ENCODE peak calls at places on chromosomes 11 and 22, in eight cellular contexts. One of them, this sample, is unnamed.

GRCh38 chr22:38766076-38766777 is 10.4 kb upstream of the SUN2 start:
- DNase-seq in heart left ventricle: no peak
- DNase-seq in transverse colon: peak
- DNase-seq in IMR-90: peak
- DNase-seq in RWPE1: peak
- DNase-seq in activated B cell treated with CpG ODN at 0.5 μM for 24 hours: peak
- DNase-seq in neural crest cell: peak
- DNase-seq in fibroblast of lung: peak
- DNase-seq in this sample: peak

GRCh38 chr11:92658733-92659132 is 310.7 kb upstream of the MTNR1B start:
- DNase-seq in heart left ventricle: no peak
- DNase-seq in transverse colon: no peak
- DNase-seq in IMR-90: no peak
- DNase-seq in RWPE1: no peak
- DNase-seq in activated B cell treated with CpG ODN at 0.5 μM for 24 hours: no peak
- DNase-seq in neural crest cell: no peak
- DNase-seq in fibroblast of lung: no peak
- DNase-seq in this sample: no peak

GRCh38 chr11:36454991-36455611 is 55.0 kb downstream of the TRAF6 start:
- DNase-seq in heart left ventricle: peak
- DNase-seq in transverse colon: no peak
- DNase-seq in IMR-90: no peak
- DNase-seq in RWPE1: no peak
- DNase-seq in activated B cell treated with CpG ODN at 0.5 μM for 24 hours: no peak
- DNase-seq in neural crest cell: peak
- DNase-seq in fibroblast of lung: no peak
- DNase-seq in this sample: no peak

GRCh38 chr11:110928373-110928772 is 216.1 kb upstream of the ARHGAP20 start:
- DNase-seq in heart left ventricle: no peak
- DNase-seq in transverse colon: no peak
- DNase-seq in IMR-90: no peak
- DNase-seq in RWPE1: no peak
- DNase-seq in activated B cell treated with CpG ODN at 0.5 μM for 24 hours: no peak
- DNase-seq in neural crest cell: no peak
- DNase-seq in fibroblast of lung: no peak
- DNase-seq in this sample: peak

GRCh38 chr11:8967159-8967558 is 2.9 kb upstream of the TMEM9B start:
- DNase-seq in heart left ventricle: no peak
- DNase-seq in transverse colon: no peak
- DNase-seq in IMR-90: no peak
- DNase-seq in RWPE1: no peak
- DNase-seq in activated B cell treated with CpG ODN at 0.5 μM for 24 hours: no peak
- DNase-seq in neural crest cell: no peak
- DNase-seq in fibroblast of lung: no peak
- DNase-seq in this sample: no peak

GRCh38 chr11:45333506-45333971 is 47.4 kb upstream of the SYT13 start:
- DNase-seq in heart left ventricle: peak
- DNase-seq in transverse colon: peak
- DNase-seq in IMR-90: peak
- DNase-seq in RWPE1: peak
- DNase-seq in activated B cell treated with CpG ODN at 0.5 μM for 24 hours: no peak
- DNase-seq in neural crest cell: no peak
- DNase-seq in fibroblast of lung: peak
- DNase-seq in this sample: no peak

GRCh38 chr11:67280341-67280790 is 8.7 kb upstream of the ANKRD13D start:
- DNase-seq in heart left ventricle: peak
- DNase-seq in transverse colon: peak
- DNase-seq in IMR-90: no peak
- DNase-seq in RWPE1: no peak
- DNase-seq in activated B cell treated with CpG ODN at 0.5 μM for 24 hours: no peak
- DNase-seq in neural crest cell: no peak
- DNase-seq in fibroblast of lung: no peak
- DNase-seq in this sample: no peak

GRCh38 chr11:57482782-57483569 is 22.6 kb downstream of the RTN4RL2 start:
- DNase-seq in heart left ventricle: no peak
- DNase-seq in transverse colon: peak
- DNase-seq in IMR-90: peak
- DNase-seq in RWPE1: peak
- DNase-seq in activated B cell treated with CpG ODN at 0.5 μM for 24 hours: peak
- DNase-seq in neural crest cell: peak
- DNase-seq in fibroblast of lung: no peak
- DNase-seq in this sample: peak

GRCh38 chr11:20310137-20310536 is 53.4 kb upstream of the HTATIP2 start:
- DNase-seq in heart left ventricle: no peak
- DNase-seq in transverse colon: no peak
- DNase-seq in IMR-90: no peak
- DNase-seq in RWPE1: no peak
- DNase-seq in activated B cell treated with CpG ODN at 0.5 μM for 24 hours: no peak
- DNase-seq in neural crest cell: no peak
- DNase-seq in fibroblast of lung: no peak
- DNase-seq in this sample: no peak

GRCh38 chr11:60880635-60881282 is 13.4 kb downstream of the ZP1 start:
- DNase-seq in heart left ventricle: peak
- DNase-seq in transverse colon: no peak
- DNase-seq in IMR-90: no peak
- DNase-seq in RWPE1: no peak
- DNase-seq in activated B cell treated with CpG ODN at 0.5 μM for 24 hours: no peak
- DNase-seq in neural crest cell: no peak
- DNase-seq in fibroblast of lung: no peak
- DNase-seq in this sample: no peak

GRCh38 chr11:18188796-18189195 is 16.2 kb downstream of the MRGPRX4 start:
- DNase-seq in heart left ventricle: no peak
- DNase-seq in transverse colon: no peak
- DNase-seq in IMR-90: no peak
- DNase-seq in RWPE1: no peak
- DNase-seq in activated B cell treated with CpG ODN at 0.5 μM for 24 hours: no peak
- DNase-seq in neural crest cell: no peak
- DNase-seq in fibroblast of lung: no peak
- DNase-seq in this sample: no peak

GRCh38 chr11:75639752-75640151 is 29.1 kb downstream of the MAP6 start:
- DNase-seq in heart left ventricle: peak
- DNase-seq in transverse colon: peak
- DNase-seq in IMR-90: peak
- DNase-seq in RWPE1: no peak
- DNase-seq in activated B cell treated with CpG ODN at 0.5 μM for 24 hours: peak
- DNase-seq in neural crest cell: peak
- DNase-seq in fibroblast of lung: peak
- DNase-seq in this sample: no peak

GRCh38 chr11:76609736-76610370 is 60.7 kb downstream of the LRRC32 start:
- DNase-seq in heart left ventricle: no peak
- DNase-seq in transverse colon: no peak
- DNase-seq in IMR-90: no peak
- DNase-seq in RWPE1: no peak
- DNase-seq in activated B cell treated with CpG ODN at 0.5 μM for 24 hours: no peak
- DNase-seq in neural crest cell: no peak
- DNase-seq in fibroblast of lung: no peak
- DNase-seq in this sample: no peak

GRCh38 chr22:49040754-49041467 is 786.8 kb downstream of the BRD1 start:
- DNase-seq in heart left ventricle: no peak
- DNase-seq in transverse colon: no peak
- DNase-seq in IMR-90: no peak
- DNase-seq in RWPE1: no peak
- DNase-seq in activated B cell treated with CpG ODN at 0.5 μM for 24 hours: no peak
- DNase-seq in neural crest cell: no peak
- DNase-seq in fibroblast of lung: no peak
- DNase-seq in this sample: no peak

GRCh38 chr22:36277482-36278291 is 24.8 kb downstream of the APOL1 start:
- DNase-seq in heart left ventricle: peak
- DNase-seq in transverse colon: peak
- DNase-seq in IMR-90: peak
- DNase-seq in RWPE1: peak
- DNase-seq in activated B cell treated with CpG ODN at 0.5 μM for 24 hours: peak
- DNase-seq in neural crest cell: peak
- DNase-seq in fibroblast of lung: peak
- DNase-seq in this sample: no peak

GRCh38 chr22:29647954-29648737 is 44.7 kb downstream of the NF2 start:
- DNase-seq in heart left ventricle: no peak
- DNase-seq in transverse colon: no peak
- DNase-seq in IMR-90: no peak
- DNase-seq in RWPE1: no peak
- DNase-seq in activated B cell treated with CpG ODN at 0.5 μM for 24 hours: no peak
- DNase-seq in neural crest cell: no peak
- DNase-seq in fibroblast of lung: no peak
- DNase-seq in this sample: no peak

GRCh38 chr22:23212061-23213030 is 32.0 kb downstream of the BCR start:
- DNase-seq in heart left ventricle: no peak
- DNase-seq in transverse colon: no peak
- DNase-seq in IMR-90: no peak
- DNase-seq in RWPE1: no peak
- DNase-seq in activated B cell treated with CpG ODN at 0.5 μM for 24 hours: no peak
- DNase-seq in neural crest cell: no peak
- DNase-seq in fibroblast of lung: no peak
- DNase-seq in this sample: no peak

GRCh38 chr11:19559746-19560145 is 152.9 kb upstream of the NAV2 start:
- DNase-seq in heart left ventricle: no peak
- DNase-seq in transverse colon: no peak
- DNase-seq in IMR-90: no peak
- DNase-seq in RWPE1: no peak
- DNase-seq in activated B cell treated with CpG ODN at 0.5 μM for 24 hours: no peak
- DNase-seq in neural crest cell: no peak
- DNase-seq in fibroblast of lung: no peak
- DNase-seq in this sample: no peak

GRCh38 chr22:20063271-20064139 is 16.5 kb upstream of the DGCR8 start:
- DNase-seq in heart left ventricle: no peak
- DNase-seq in transverse colon: no peak
- DNase-seq in IMR-90: no peak
- DNase-seq in RWPE1: no peak
- DNase-seq in activated B cell treated with CpG ODN at 0.5 μM for 24 hours: no peak
- DNase-seq in neural crest cell: no peak
- DNase-seq in fibroblast of lung: no peak
- DNase-seq in this sample: no peak

GRCh38 chr11:119101759-119102423 is at the start of gene DPAGT1:
- DNase-seq in heart left ventricle: peak
- DNase-seq in transverse colon: peak
- DNase-seq in IMR-90: peak
- DNase-seq in RWPE1: peak
- DNase-seq in activated B cell treated with CpG ODN at 0.5 μM for 24 hours: peak
- DNase-seq in neural crest cell: peak
- DNase-seq in fibroblast of lung: peak
- DNase-seq in this sample: no peak

GRCh38 chr11:119101367-119101758 is 290 bp downstream of the DPAGT1 start:
- DNase-seq in heart left ventricle: no peak
- DNase-seq in transverse colon: peak
- DNase-seq in IMR-90: no peak
- DNase-seq in RWPE1: no peak
- DNase-seq in activated B cell treated with CpG ODN at 0.5 μM for 24 hours: no peak
- DNase-seq in neural crest cell: no peak
- DNase-seq in fibroblast of lung: no peak
- DNase-seq in this sample: no peak

GRCh38 chr11:119099707-119100106 is 1.9 kb downstream of the DPAGT1 start:
- DNase-seq in heart left ventricle: no peak
- DNase-seq in transverse colon: no peak
- DNase-seq in IMR-90: no peak
- DNase-seq in RWPE1: no peak
- DNase-seq in activated B cell treated with CpG ODN at 0.5 μM for 24 hours: no peak
- DNase-seq in neural crest cell: no peak
- DNase-seq in fibroblast of lung: no peak
- DNase-seq in this sample: no peak

GRCh38 chr11:119100960-119101349 is 698 bp downstream of the DPAGT1 start:
- DNase-seq in heart left ventricle: no peak
- DNase-seq in transverse colon: no peak
- DNase-seq in IMR-90: no peak
- DNase-seq in RWPE1: no peak
- DNase-seq in activated B cell treated with CpG ODN at 0.5 μM for 24 hours: no peak
- DNase-seq in neural crest cell: no peak
- DNase-seq in fibroblast of lung: no peak
- DNase-seq in this sample: no peak

GRCh38 chr11:119100246-119100959 is 1.2 kb downstream of the DPAGT1 start:
- DNase-seq in heart left ventricle: no peak
- DNase-seq in transverse colon: no peak
- DNase-seq in IMR-90: peak
- DNase-seq in RWPE1: no peak
- DNase-seq in activated B cell treated with CpG ODN at 0.5 μM for 24 hours: no peak
- DNase-seq in neural crest cell: no peak
- DNase-seq in fibroblast of lung: peak
- DNase-seq in this sample: no peak
- TF ChIP-seq CTCF in heart left ventricle: no peak
- TF ChIP-seq CTCF in transverse colon: peak
- TF ChIP-seq CTCF in IMR-90: peak
- TF ChIP-seq CTCF in RWPE1: peak
- TF ChIP-seq CTCF in activated B cell treated with CpG ODN at 0.5 μM for 24 hours: no peak
- TF ChIP-seq CTCF in neural crest cell: peak
- TF ChIP-seq CTCF in fibroblast of lung: peak
- TF ChIP-seq CTCF in this sample: peak

DNA sequence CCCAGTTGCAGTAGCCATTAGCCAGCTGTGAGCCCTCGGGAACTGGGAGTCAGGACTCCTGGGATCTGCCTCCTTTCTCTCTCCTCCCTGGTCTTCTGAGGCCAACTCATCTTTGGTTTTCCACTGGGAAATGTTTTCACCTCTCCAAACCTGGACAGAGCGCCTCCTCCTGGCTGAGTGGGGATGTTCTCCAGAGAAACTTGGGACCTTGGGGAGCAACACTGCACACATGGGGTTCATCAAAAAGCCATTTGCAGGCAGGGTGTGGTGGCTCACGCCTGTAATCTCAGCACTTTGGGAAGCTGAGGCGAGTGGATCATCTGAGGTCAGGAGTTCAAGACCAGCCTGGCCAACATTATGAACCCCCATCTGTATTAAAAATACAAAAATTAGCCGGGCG is 145.4 kb downstream of the NECTIN1 start:
- DNase-seq in heart left ventricle: no peak
- DNase-seq in transverse colon: no peak
- DNase-seq in IMR-90: no peak
- DNase-seq in RWPE1: no peak
- DNase-seq in activated B cell treated with CpG ODN at 0.5 μM for 24 hours: no peak
- DNase-seq in neural crest cell: no peak
- DNase-seq in fibroblast of lung: no peak
- DNase-seq in this sample: no peak
- TF ChIP-seq CTCF in heart left ventricle: no peak
- TF ChIP-seq CTCF in transverse colon: no peak
- TF ChIP-seq CTCF in IMR-90: no peak
- TF ChIP-seq CTCF in RWPE1: no peak
- TF ChIP-seq CTCF in activated B cell treated with CpG ODN at 0.5 μM for 24 hours: no peak
- TF ChIP-seq CTCF in neural crest cell: peak
- TF ChIP-seq CTCF in fibroblast of lung: peak
- TF ChIP-seq CTCF in this sample: peak

DNA sequence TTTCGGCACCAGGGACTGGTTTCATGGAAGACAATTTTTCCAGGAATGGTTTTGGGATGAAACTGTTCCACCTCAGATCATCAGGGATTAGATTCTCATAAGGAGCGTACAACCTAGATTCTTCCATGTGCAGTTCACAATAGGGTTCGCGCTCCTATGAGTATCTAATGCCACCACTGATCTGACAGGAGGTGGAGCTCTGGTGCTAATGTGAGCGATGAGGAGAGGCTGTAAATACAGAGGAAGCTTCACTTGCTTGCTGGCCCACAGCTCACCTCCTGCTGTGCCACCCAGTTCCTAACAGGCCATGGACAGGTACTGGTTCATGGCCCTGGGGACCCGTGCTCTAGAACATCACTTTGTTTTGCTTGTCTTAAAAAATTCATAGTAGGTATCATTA is 41.8 kb upstream of the AMPD3 start:
- DNase-seq in heart left ventricle: peak
- DNase-seq in transverse colon: peak
- DNase-seq in IMR-90: peak
- DNase-seq in RWPE1: no peak
- DNase-seq in activated B cell treated with CpG ODN at 0.5 μM for 24 hours: no peak
- DNase-seq in neural crest cell: no peak
- DNase-seq in fibroblast of lung: peak
- DNase-seq in this sample: no peak
- TF ChIP-seq CTCF in heart left ventricle: no peak
- TF ChIP-seq CTCF in transverse colon: no peak
- TF ChIP-seq CTCF in IMR-90: peak
- TF ChIP-seq CTCF in RWPE1: no peak
- TF ChIP-seq CTCF in activated B cell treated with CpG ODN at 0.5 μM for 24 hours: no peak
- TF ChIP-seq CTCF in neural crest cell: no peak
- TF ChIP-seq CTCF in fibroblast of lung: peak
- TF ChIP-seq CTCF in this sample: peak

GRCh38 chr22:33917744-33918406 is 2.4 kb downstream of the LARGE1 start:
- DNase-seq in heart left ventricle: no peak
- DNase-seq in transverse colon: no peak
- DNase-seq in IMR-90: peak
- DNase-seq in RWPE1: no peak
- DNase-seq in activated B cell treated with CpG ODN at 0.5 μM for 24 hours: no peak
- DNase-seq in neural crest cell: no peak
- DNase-seq in fibroblast of lung: peak
- DNase-seq in this sample: no peak
- TF ChIP-seq CTCF in heart left ventricle: peak
- TF ChIP-seq CTCF in transverse colon: peak
- TF ChIP-seq CTCF in IMR-90: peak
- TF ChIP-seq CTCF in RWPE1: no peak
- TF ChIP-seq CTCF in activated B cell treated with CpG ODN at 0.5 μM for 24 hours: no peak
- TF ChIP-seq CTCF in neural crest cell: peak
- TF ChIP-seq CTCF in fibroblast of lung: peak
- TF ChIP-seq CTCF in this sample: peak

This sample was measured in D721Med.